ENCODE peak calls at places on chromosomes 1 and 21, in ten cellular contexts. F is tibial artery; A is AG09319; O is A549; Z is lung; G is foreskin fibroblast; J is endothelial cell; W is sigmoid colon; X is colonic mucosa; T is CD8-positive, alpha-beta T cell. R is an unnamed sample.

GRCh38 chr1:20405893-20406604 is 80.0 kb downstream of the CAMK2N1 start:
- DNase-seq in F (no peak), A (peak), O (no peak), Z (no peak), G (peak), J (no peak), W (no peak), X (no peak), T (no peak), R (no peak)

GRCh38 chr1:16351449-16351993 is 759 bp downstream of the FBXO42 start:
- DNase-seq in F (peak), A (no peak), O (no peak), Z (no peak), G (peak), J (no peak), W (peak), X (peak), T (no peak), R (no peak)

GRCh38 chr1:32695098-32695904 is 7.3 kb downstream of the SYNC start:
- DNase-seq in F (peak), A (peak), O (no peak), Z (peak), G (peak), J (no peak), W (peak), X (peak), T (no peak), R (peak)

GRCh38 chr21:42466700-42467612 is 29.1 kb downstream of the RSPH1 start:
- DNase-seq in F (no peak), A (no peak), O (peak), Z (no peak), G (peak), J (no peak), W (no peak), X (peak), T (no peak), R (peak)

GRCh38 chr1:60904079-60904852 is 178.1 kb upstream of the NFIA start:
- DNase-seq in F (peak), A (no peak), O (no peak), Z (no peak), G (peak), J (no peak), W (no peak), X (no peak), T (no peak), R (no peak)

GRCh38 chr1:59670662-59671061 is 144.1 kb upstream of the HOOK1 start:
- DNase-seq in F (peak), A (no peak), O (no peak), Z (no peak), G (no peak), J (no peak), W (no peak), X (no peak), T (no peak), R (no peak)

GRCh38 chr1:180522204-180522497 is 19.8 kb upstream of the ACBD6 start:
- DNase-seq in F (no peak), A (no peak), O (no peak), Z (no peak), G (no peak), J (no peak), W (no peak), X (no peak), T (no peak), R (no peak)

GRCh38 chr1:241531195-241532172 is 694 bp upstream of the KMO start:
- DNase-seq in F (no peak), A (peak), O (peak), Z (no peak), G (peak), J (no peak), W (no peak), X (no peak), T (no peak), R (no peak)

GRCh38 chr21:33348728-33349127 is 24.0 kb downstream of the IFNAR1 start:
- DNase-seq in F (no peak), A (no peak), O (no peak), Z (no peak), G (no peak), J (no peak), W (no peak), X (no peak), T (no peak), R (no peak)

GRCh38 chr1:111507411-111508201 is 4.2 kb upstream of the ADORA3 start:
- DNase-seq in F (peak), A (no peak), O (no peak), Z (peak), G (peak), J (peak), W (peak), X (peak), T (peak), R (peak)

GRCh38 chr21:15421947-15422346 is 307.8 kb upstream of the USP25 start:
- DNase-seq in F (no peak), A (no peak), O (no peak), Z (no peak), G (no peak), J (no peak), W (no peak), X (no peak), T (no peak), R (no peak)

GRCh38 chr21:14479387-14479786 is 66.7 kb downstream of the SAMSN1 start:
- DNase-seq in F (no peak), A (no peak), O (no peak), Z (no peak), G (no peak), J (no peak), W (no peak), X (no peak), T (no peak), R (no peak)

GRCh38 chr21:36966066-36966845 is at the start of gene HLCS:
- DNase-seq in F (peak), A (no peak), O (peak), Z (peak), G (peak), J (peak), W (peak), X (peak), T (peak), R (peak)

GRCh38 chr1:6348511-6349191 is 44.9 kb downstream of the ACOT7 start:
- DNase-seq in F (no peak), A (no peak), O (peak), Z (no peak), G (no peak), J (peak), W (no peak), X (peak), T (peak), R (peak)

GRCh38 chr1:154865442-154866256 is 4.4 kb downstream of the KCNN3 start:
- DNase-seq in F (no peak), A (no peak), O (no peak), Z (no peak), G (no peak), J (no peak), W (no peak), X (no peak), T (no peak), R (no peak)

GRCh38 chr1:2442676-2443075 is 30.3 kb upstream of the PEX10 start:
- DNase-seq in F (no peak), A (no peak), O (no peak), Z (no peak), G (no peak), J (no peak), W (no peak), X (no peak), T (no peak), R (no peak)

GRCh38 chr1:226664413-226665101 is 74.5 kb downstream of the ITPKB start:
- DNase-seq in F (peak), A (peak), O (no peak), Z (no peak), G (peak), J (peak), W (peak), X (no peak), T (no peak), R (peak)

GRCh38 chr21:18987515-18988026 is 584.0 kb upstream of the TMPRSS15 start:
- DNase-seq in F (no peak), A (no peak), O (no peak), Z (no peak), G (no peak), J (no peak), W (no peak), X (no peak), T (no peak), R (no peak)

GRCh38 chr1:179586107-179586823 is 5.4 kb upstream of the TDRD5 start:
- DNase-seq in F (peak), A (no peak), O (peak), Z (no peak), G (peak), J (peak), W (peak), X (peak), T (no peak), R (peak)

GRCh38 chr1:172902200-172902599 is 148.5 kb downstream of the TNFSF18 start:
- DNase-seq in F (no peak), A (no peak), O (no peak), Z (no peak), G (no peak), J (no peak), W (no peak), X (no peak), T (no peak), R (no peak)

GRCh38 chr1:22888320-22889075 is 84.2 kb downstream of the LACTBL1 start:
- DNase-seq in F (no peak), A (no peak), O (no peak), Z (no peak), G (peak), J (no peak), W (no peak), X (no peak), T (no peak), R (no peak)

GRCh38 chr1:11543796-11544195 is 64.8 kb downstream of the DISP3 start:
- DNase-seq in F (no peak), A (no peak), O (no peak), Z (no peak), G (no peak), J (no peak), W (no peak), X (no peak), T (no peak), R (no peak)

DNA sequence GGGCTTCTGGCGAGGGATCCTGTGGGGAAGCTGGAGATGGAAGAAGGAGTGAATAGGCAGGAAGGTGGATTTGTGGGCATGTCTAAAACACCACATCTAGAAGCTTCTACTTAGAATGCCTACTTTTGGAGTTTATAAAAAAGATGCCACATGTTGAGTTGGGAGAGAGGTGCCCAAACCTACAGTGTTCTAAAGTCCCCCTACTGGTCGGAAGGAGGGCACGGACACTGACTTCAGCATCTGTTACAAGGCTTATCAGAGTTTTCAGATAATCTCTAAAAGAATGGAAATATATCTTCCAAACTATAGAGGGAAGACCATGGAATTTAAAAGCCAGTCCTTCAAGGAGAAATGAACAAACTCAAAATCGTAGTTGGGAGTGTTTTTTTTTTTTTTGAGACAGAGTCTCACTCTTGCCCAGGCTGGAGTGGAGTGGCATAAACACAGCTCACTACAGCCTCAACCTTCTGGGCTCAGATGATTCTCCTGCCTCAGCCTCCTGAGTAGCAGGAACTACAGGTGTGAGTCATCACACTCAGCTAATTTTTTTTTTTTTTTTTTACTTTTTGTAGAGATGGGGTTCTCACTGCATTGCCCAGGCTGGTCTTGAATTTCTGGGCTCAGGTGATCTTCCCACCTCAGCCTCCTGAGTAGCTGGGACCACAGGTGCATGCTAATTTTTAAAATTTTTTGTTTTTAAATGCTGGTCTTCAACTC is 14.8 kb downstream of the IBA57 start:
- DNase-seq in F (no peak), A (no peak), O (peak), Z (no peak), G (no peak), J (no peak), W (peak), X (no peak), T (peak), R (no peak)
- TF ChIP-seq CTCF in F (no peak), A (peak), O (peak), Z (no peak), G (peak), J (no peak), W (no peak), X (no peak), T (peak), R (no peak)

GRCh38 chr1:43910359-43910758 is 23.2 kb upstream of the ARTN start:
- DNase-seq in F (no peak), A (no peak), O (no peak), Z (no peak), G (no peak), J (no peak), W (no peak), X (no peak), T (no peak), R (no peak)

GRCh38 chr1:43908226-43908625 is 25.4 kb upstream of the ARTN start:
- DNase-seq in F (no peak), A (no peak), O (no peak), Z (no peak), G (no peak), J (no peak), W (no peak), X (no peak), T (no peak), R (no peak)

GRCh38 chr1:43912607-43913006 is 21.0 kb upstream of the ARTN start:
- DNase-seq in F (no peak), A (peak), O (no peak), Z (no peak), G (peak), J (no peak), W (peak), X (no peak), T (no peak), R (no peak)

GRCh38 chr1:43904660-43905551 is 28.7 kb upstream of the ARTN start:
- DNase-seq in F (no peak), A (no peak), O (no peak), Z (no peak), G (no peak), J (no peak), W (no peak), X (no peak), T (no peak), R (no peak)

GRCh38 chr1:43908858-43909257 is 24.7 kb upstream of the ARTN start:
- DNase-seq in F (no peak), A (no peak), O (no peak), Z (no peak), G (no peak), J (no peak), W (peak), X (no peak), T (no peak), R (no peak)
- TF ChIP-seq CTCF in F (no peak), A (no peak), O (no peak), Z (no peak), G (no peak), J (no peak), W (no peak), X (no peak), T (no peak), R (no peak)

GRCh38 chr1:912740-913301 is 10.9 kb upstream of the SAMD11 start:
- DNase-seq in F (peak), A (no peak), O (peak), Z (no peak), G (peak), J (peak), W (no peak), X (no peak), T (no peak), R (peak)
- TF ChIP-seq CTCF in F (no peak), A (no peak), O (no peak), Z (no peak), G (peak), J (no peak), W (no peak), X (peak), T (no peak), R (peak)

DNA sequence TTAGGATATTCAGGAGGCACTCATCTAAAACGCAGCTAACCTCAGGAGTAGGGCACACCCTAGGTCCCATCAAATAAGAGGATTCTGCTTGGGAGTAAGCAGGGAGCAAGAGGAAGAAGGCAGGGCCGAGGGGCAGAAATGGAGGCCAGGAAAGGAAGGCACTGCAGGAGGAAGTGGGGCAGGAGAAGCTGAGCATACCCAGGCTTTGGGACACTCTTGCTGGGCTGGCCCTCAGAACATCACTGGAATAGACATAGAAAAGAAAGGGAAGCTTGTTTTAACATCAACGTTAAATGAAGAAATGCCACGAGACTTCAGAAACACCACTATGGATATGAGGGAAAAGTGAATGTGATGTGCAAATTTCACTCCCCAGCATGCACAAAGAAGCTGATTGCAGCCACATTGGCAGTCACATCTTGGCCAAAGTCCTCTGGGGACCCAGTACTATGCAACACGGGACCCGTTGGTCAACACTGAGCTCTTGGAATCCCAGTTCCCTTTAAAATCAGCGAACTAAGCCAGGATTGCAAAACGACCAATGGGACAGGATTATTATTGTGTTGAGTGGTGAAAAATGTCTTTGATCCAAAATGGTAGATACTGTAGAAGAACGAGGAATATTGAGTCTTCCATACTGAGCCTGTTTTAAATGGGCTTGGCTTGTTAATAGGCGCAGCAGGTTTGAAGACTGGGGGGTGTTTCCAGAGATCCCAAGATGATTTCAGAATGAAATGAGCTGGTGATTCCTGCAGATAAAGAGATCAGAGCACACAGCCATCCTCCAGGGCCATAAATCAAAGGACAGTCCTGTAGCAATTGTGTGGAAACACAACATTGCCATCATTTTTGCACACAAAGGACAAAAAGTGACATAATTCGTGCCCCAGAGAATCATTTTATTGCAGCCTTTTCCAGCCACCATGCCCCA is 152.4 kb downstream of the TOMM20 start:
- DNase-seq in F (peak), A (no peak), O (no peak), Z (no peak), G (no peak), J (no peak), W (peak), X (no peak), T (no peak), R (peak)
- TF ChIP-seq CTCF in F (no peak), A (no peak), O (no peak), Z (no peak), G (no peak), J (no peak), W (no peak), X (no peak), T (no peak), R (no peak)

GRCh38 chr1:116019653-116020253 is 43.4 kb downstream of the SLC22A15 start:
- DNase-seq in F (no peak), A (no peak), O (no peak), Z (no peak), G (peak), J (no peak), W (no peak), X (no peak), T (no peak), R (no peak)
- TF ChIP-seq CTCF in F (no peak), A (no peak), O (no peak), Z (no peak), G (no peak), J (no peak), W (no peak), X (no peak), T (no peak), R (no peak)

DNA sequence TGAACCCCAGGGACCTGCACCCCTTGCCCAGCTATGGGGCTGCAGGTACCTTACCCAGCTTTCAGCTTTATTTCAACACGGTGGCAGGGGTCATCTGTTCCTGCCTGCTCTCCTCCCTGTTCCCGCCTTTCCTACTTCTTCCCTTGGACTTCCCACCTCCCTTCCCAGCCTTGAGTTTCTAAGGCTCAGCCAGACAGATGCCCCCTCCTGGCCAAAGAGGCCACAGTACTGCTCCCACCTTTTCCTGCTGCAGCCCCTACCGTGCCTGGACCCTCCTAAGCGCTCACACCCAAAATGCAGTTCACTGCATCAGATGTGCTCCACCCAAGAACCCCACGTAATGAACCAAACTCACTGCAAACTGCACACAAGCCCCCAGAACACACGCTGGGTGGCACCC is 7.7 kb downstream of the NOC2L start:
- DNase-seq in F (no peak), A (no peak), O (peak), Z (no peak), G (peak), J (no peak), W (no peak), X (no peak), T (no peak), R (no peak)
- TF ChIP-seq CTCF in F (no peak), A (peak), O (peak), Z (no peak), G (peak), J (no peak), W (no peak), X (no peak), T (no peak), R (no peak)

GRCh38 chr21:46097826-46098286 is at the start of gene COL6A2:
- DNase-seq in F (peak), A (no peak), O (peak), Z (peak), G (peak), J (peak), W (peak), X (peak), T (peak), R (peak)
- TF ChIP-seq CTCF in F (no peak), A (peak), O (no peak), Z (no peak), G (peak), J (peak), W (no peak), X (peak), T (no peak), R (no peak)

GRCh38 chr1:29238601-29238964 is 2.3 kb downstream of the PTPRU start:
- DNase-seq in F (no peak), A (no peak), O (no peak), Z (no peak), G (peak), J (no peak), W (no peak), X (no peak), T (no peak), R (no peak)

GRCh38 chr1:29239142-29239541 is 2.8 kb downstream of the PTPRU start:
- DNase-seq in F (no peak), A (no peak), O (peak), Z (peak), G (peak), J (no peak), W (no peak), X (no peak), T (no peak), R (no peak)

GRCh38 chr1:29240986-29241385 is 4.7 kb downstream of the PTPRU start:
- DNase-seq in F (no peak), A (no peak), O (no peak), Z (no peak), G (no peak), J (no peak), W (peak), X (no peak), T (no peak), R (no peak)

GRCh38 chr1:29237906-29238600 is 1.7 kb downstream of the PTPRU start:
- DNase-seq in F (peak), A (no peak), O (peak), Z (peak), G (peak), J (peak), W (peak), X (peak), T (no peak), R (peak)

GRCh38 chr1:29240400-29240837 is 4.1 kb downstream of the PTPRU start:
- DNase-seq in F (no peak), A (no peak), O (no peak), Z (no peak), G (no peak), J (peak), W (no peak), X (no peak), T (no peak), R (no peak)
- TF ChIP-seq CTCF in F (no peak), A (peak), O (no peak), Z (no peak), G (peak), J (peak), W (no peak), X (no peak), T (no peak), R (no peak)

GRCh38 chr1:228734881-228735801 is at the start of gene RHOU:
- DNase-seq in F (peak), A (no peak), O (peak), Z (peak), G (peak), J (peak), W (peak), X (peak), T (peak), R (peak)
- TF ChIP-seq CTCF in F (peak), A (no peak), O (peak), Z (peak), G (no peak), J (peak), W (no peak), X (peak), T (peak), R (peak)

R was measured in body of pancreas.